ENCODE peak calls at places on chromosomes 16 and 17, in eight cellular contexts. One of them, this sample, is unnamed.

GRCh38 chr17:41519501-41520224 is 973 bp upstream of the KRT15 start:
- DNase-seq in GM23338: no peak
- DNase-seq in astrocyte of the cerebellum: no peak
- DNase-seq in omental fat pad: no peak
- DNase-seq in HL-60: no peak
- DNase-seq in left lung: peak
- DNase-seq in coronary artery: no peak
- DNase-seq in heart right ventricle: no peak
- DNase-seq in this sample: no peak

GRCh38 chr17:1072551-1072961 is 75.6 kb downstream of the TIMM22 start:
- DNase-seq in GM23338: no peak
- DNase-seq in astrocyte of the cerebellum: no peak
- DNase-seq in omental fat pad: no peak
- DNase-seq in HL-60: no peak
- DNase-seq in left lung: no peak
- DNase-seq in coronary artery: no peak
- DNase-seq in heart right ventricle: no peak
- DNase-seq in this sample: no peak

GRCh38 chr17:81391964-81392908 is 3.0 kb upstream of the BAHCC1 start:
- DNase-seq in GM23338: peak
- DNase-seq in astrocyte of the cerebellum: no peak
- DNase-seq in omental fat pad: no peak
- DNase-seq in HL-60: no peak
- DNase-seq in left lung: no peak
- DNase-seq in coronary artery: no peak
- DNase-seq in heart right ventricle: no peak
- DNase-seq in this sample: no peak

GRCh38 chr16:4511441-4512082 is 27.0 kb downstream of the CDIP1 start:
- DNase-seq in GM23338: peak
- DNase-seq in astrocyte of the cerebellum: no peak
- DNase-seq in omental fat pad: no peak
- DNase-seq in HL-60: peak
- DNase-seq in left lung: no peak
- DNase-seq in coronary artery: no peak
- DNase-seq in heart right ventricle: peak
- DNase-seq in this sample: peak

GRCh38 chr17:63436523-63437110 is 9.5 kb downstream of the CYB561 start:
- DNase-seq in GM23338: peak
- DNase-seq in astrocyte of the cerebellum: no peak
- DNase-seq in omental fat pad: no peak
- DNase-seq in HL-60: no peak
- DNase-seq in left lung: no peak
- DNase-seq in coronary artery: no peak
- DNase-seq in heart right ventricle: no peak
- DNase-seq in this sample: no peak

GRCh38 chr17:59266748-59267147 is 46.4 kb downstream of the GDPD1 start:
- DNase-seq in GM23338: no peak
- DNase-seq in astrocyte of the cerebellum: no peak
- DNase-seq in omental fat pad: no peak
- DNase-seq in HL-60: no peak
- DNase-seq in left lung: no peak
- DNase-seq in coronary artery: no peak
- DNase-seq in heart right ventricle: no peak
- DNase-seq in this sample: no peak

GRCh38 chr17:48878920-48879898 is 13.4 kb upstream of the ATP5MC1 start:
- DNase-seq in GM23338: peak
- DNase-seq in astrocyte of the cerebellum: peak
- DNase-seq in omental fat pad: no peak
- DNase-seq in HL-60: no peak
- DNase-seq in left lung: no peak
- DNase-seq in coronary artery: no peak
- DNase-seq in heart right ventricle: peak
- DNase-seq in this sample: peak

GRCh38 chr16:52283581-52284375 is 263.2 kb downstream of the TOX3 start:
- DNase-seq in GM23338: no peak
- DNase-seq in astrocyte of the cerebellum: no peak
- DNase-seq in omental fat pad: no peak
- DNase-seq in HL-60: no peak
- DNase-seq in left lung: no peak
- DNase-seq in coronary artery: no peak
- DNase-seq in heart right ventricle: no peak
- DNase-seq in this sample: no peak

GRCh38 chr17:26773189-26774188 is 520.4 kb upstream of the WSB1 start:
- DNase-seq in GM23338: no peak
- DNase-seq in astrocyte of the cerebellum: no peak
- DNase-seq in omental fat pad: no peak
- DNase-seq in HL-60: no peak
- DNase-seq in left lung: no peak
- DNase-seq in coronary artery: no peak
- DNase-seq in heart right ventricle: no peak
- DNase-seq in this sample: no peak

GRCh38 chr17:18039535-18040286 is 503 bp downstream of the GID4 start:
- DNase-seq in GM23338: peak
- DNase-seq in astrocyte of the cerebellum: no peak
- DNase-seq in omental fat pad: no peak
- DNase-seq in HL-60: no peak
- DNase-seq in left lung: peak
- DNase-seq in coronary artery: no peak
- DNase-seq in heart right ventricle: no peak
- DNase-seq in this sample: no peak

GRCh38 chr17:18040287-18040858 is 1.2 kb downstream of the GID4 start:
- DNase-seq in GM23338: no peak
- DNase-seq in astrocyte of the cerebellum: no peak
- DNase-seq in omental fat pad: no peak
- DNase-seq in HL-60: no peak
- DNase-seq in left lung: no peak
- DNase-seq in coronary artery: no peak
- DNase-seq in heart right ventricle: no peak
- DNase-seq in this sample: no peak

GRCh38 chr17:18038149-18038850 is 668 bp downstream of the ATPAF2 start:
- DNase-seq in GM23338: no peak
- DNase-seq in astrocyte of the cerebellum: no peak
- DNase-seq in omental fat pad: no peak
- DNase-seq in HL-60: no peak
- DNase-seq in left lung: no peak
- DNase-seq in coronary artery: no peak
- DNase-seq in heart right ventricle: no peak
- DNase-seq in this sample: no peak

GRCh38 chr17:18037482-18037881 is 1.5 kb downstream of the ATPAF2 start:
- DNase-seq in GM23338: no peak
- DNase-seq in astrocyte of the cerebellum: no peak
- DNase-seq in omental fat pad: no peak
- DNase-seq in HL-60: no peak
- DNase-seq in left lung: no peak
- DNase-seq in coronary artery: no peak
- DNase-seq in heart right ventricle: no peak
- DNase-seq in this sample: no peak

DNA sequence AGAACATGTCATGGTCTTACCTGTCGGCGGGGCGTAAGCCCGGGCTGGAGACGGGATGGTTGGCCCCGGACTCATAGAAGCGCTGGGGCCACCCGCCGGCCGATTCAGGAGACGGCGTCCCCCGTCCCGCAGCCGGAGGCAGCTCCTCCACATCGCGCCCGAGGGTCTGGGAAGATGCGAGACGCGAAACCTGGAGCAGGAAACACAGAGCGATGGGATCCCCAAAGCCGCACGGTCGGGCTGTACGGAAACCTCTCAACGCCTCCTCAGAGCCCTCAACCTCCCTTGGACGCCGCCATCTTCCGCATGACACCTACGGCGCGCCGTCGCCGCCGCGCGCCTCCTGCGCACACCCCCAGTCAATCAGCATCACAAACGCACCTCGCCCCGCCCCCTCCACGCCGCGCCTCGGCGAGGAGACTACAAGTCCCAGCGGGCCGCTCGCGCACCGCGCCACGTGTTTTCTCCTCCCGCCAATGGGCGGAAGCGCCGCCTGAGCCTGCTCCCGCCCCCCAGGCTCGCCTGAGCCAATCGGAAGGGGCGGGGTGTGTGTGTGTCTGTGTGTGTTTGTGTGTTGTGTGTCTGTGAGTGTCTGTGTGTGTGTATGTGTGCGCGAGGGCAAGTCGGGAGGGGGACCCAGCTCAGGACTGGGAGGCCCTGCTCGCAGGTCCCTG is at the start of the genes ATPAF2 and GID4:
- DNase-seq in GM23338: peak
- DNase-seq in astrocyte of the cerebellum: peak
- DNase-seq in omental fat pad: peak
- DNase-seq in HL-60: peak
- DNase-seq in left lung: peak
- DNase-seq in coronary artery: peak
- DNase-seq in heart right ventricle: peak
- DNase-seq in this sample: peak
- TF ChIP-seq CTCF in GM23338: no peak
- TF ChIP-seq CTCF in astrocyte of the cerebellum: no peak
- TF ChIP-seq CTCF in omental fat pad: no peak
- TF ChIP-seq CTCF in HL-60: no peak
- TF ChIP-seq CTCF in left lung: no peak
- TF ChIP-seq CTCF in coronary artery: no peak
- TF ChIP-seq CTCF in heart right ventricle: no peak
- TF ChIP-seq CTCF in this sample: no peak

GRCh38 chr16:89442990-89443726 is 47.2 kb downstream of the ANKRD11 start:
- DNase-seq in GM23338: no peak
- DNase-seq in astrocyte of the cerebellum: peak
- DNase-seq in omental fat pad: no peak
- DNase-seq in HL-60: no peak
- DNase-seq in left lung: peak
- DNase-seq in coronary artery: no peak
- DNase-seq in heart right ventricle: peak
- DNase-seq in this sample: peak
- TF ChIP-seq CTCF in GM23338: no peak
- TF ChIP-seq CTCF in astrocyte of the cerebellum: no peak
- TF ChIP-seq CTCF in omental fat pad: no peak
- TF ChIP-seq CTCF in HL-60: no peak
- TF ChIP-seq CTCF in left lung: no peak
- TF ChIP-seq CTCF in coronary artery: no peak
- TF ChIP-seq CTCF in heart right ventricle: no peak
- TF ChIP-seq CTCF in this sample: no peak

DNA sequence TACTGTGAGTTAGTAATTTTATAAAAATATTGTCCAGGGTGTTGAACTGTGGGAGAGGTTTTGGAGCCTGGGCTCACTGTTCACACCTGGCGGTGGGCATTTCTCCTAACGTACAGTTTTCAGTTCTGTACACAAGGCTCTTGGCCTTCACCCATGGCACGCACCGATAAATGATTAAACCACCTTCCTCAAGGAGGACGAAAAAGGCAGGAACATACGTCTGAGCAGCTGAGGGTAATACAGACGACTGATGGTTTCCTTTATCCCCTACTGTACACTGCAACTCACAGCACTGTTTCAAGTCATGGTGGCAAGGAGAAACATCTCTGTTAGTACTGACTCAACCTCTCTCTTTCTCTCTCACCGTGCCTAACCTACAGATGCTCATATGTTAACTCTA is 1.4 kb upstream of the ST6GALNAC1 start:
- DNase-seq in GM23338: no peak
- DNase-seq in astrocyte of the cerebellum: no peak
- DNase-seq in omental fat pad: no peak
- DNase-seq in HL-60: no peak
- DNase-seq in left lung: no peak
- DNase-seq in coronary artery: no peak
- DNase-seq in heart right ventricle: no peak
- DNase-seq in this sample: no peak
- TF ChIP-seq CTCF in GM23338: no peak
- TF ChIP-seq CTCF in astrocyte of the cerebellum: no peak
- TF ChIP-seq CTCF in omental fat pad: no peak
- TF ChIP-seq CTCF in HL-60: no peak
- TF ChIP-seq CTCF in left lung: no peak
- TF ChIP-seq CTCF in coronary artery: no peak
- TF ChIP-seq CTCF in heart right ventricle: no peak
- TF ChIP-seq CTCF in this sample: no peak

GRCh38 chr17:74963656-74964055 is 8.9 kb downstream of the HID1 start:
- DNase-seq in GM23338: peak
- DNase-seq in astrocyte of the cerebellum: no peak
- DNase-seq in omental fat pad: no peak
- DNase-seq in HL-60: no peak
- DNase-seq in left lung: no peak
- DNase-seq in coronary artery: no peak
- DNase-seq in heart right ventricle: no peak
- DNase-seq in this sample: no peak
- TF ChIP-seq CTCF in GM23338: peak
- TF ChIP-seq CTCF in astrocyte of the cerebellum: peak
- TF ChIP-seq CTCF in omental fat pad: no peak
- TF ChIP-seq CTCF in HL-60: no peak
- TF ChIP-seq CTCF in left lung: no peak
- TF ChIP-seq CTCF in coronary artery: no peak
- TF ChIP-seq CTCF in heart right ventricle: no peak
- TF ChIP-seq CTCF in this sample: peak

DNA sequence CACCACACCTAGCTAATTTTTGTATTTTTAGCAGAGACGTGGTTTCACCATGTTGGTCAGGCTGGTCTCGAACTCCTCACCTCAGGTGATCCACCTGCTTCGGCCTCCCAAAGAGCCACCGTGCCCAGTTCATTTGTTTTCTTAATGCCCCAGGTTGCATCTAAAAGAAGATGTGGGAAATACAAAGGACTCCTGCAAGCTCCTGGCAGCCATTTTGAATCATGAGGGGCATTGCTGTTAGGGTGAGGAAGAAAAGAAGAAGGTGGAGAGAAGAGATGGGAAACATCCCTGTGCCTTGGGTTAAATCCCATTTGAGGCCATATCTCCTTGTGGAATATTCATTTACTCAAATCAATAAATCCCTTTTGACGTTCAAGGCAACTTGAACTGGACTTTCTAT is 365.3 kb upstream of the ERCC4 start:
- DNase-seq in GM23338: no peak
- DNase-seq in astrocyte of the cerebellum: no peak
- DNase-seq in omental fat pad: no peak
- DNase-seq in HL-60: no peak
- DNase-seq in left lung: no peak
- DNase-seq in coronary artery: no peak
- DNase-seq in heart right ventricle: no peak
- DNase-seq in this sample: no peak
- TF ChIP-seq CTCF in GM23338: no peak
- TF ChIP-seq CTCF in astrocyte of the cerebellum: no peak
- TF ChIP-seq CTCF in omental fat pad: no peak
- TF ChIP-seq CTCF in HL-60: no peak
- TF ChIP-seq CTCF in left lung: no peak
- TF ChIP-seq CTCF in coronary artery: no peak
- TF ChIP-seq CTCF in heart right ventricle: no peak
- TF ChIP-seq CTCF in this sample: no peak

GRCh38 chr16:72064361-72064894 is 1.4 kb downstream of the HPR start:
- DNase-seq in GM23338: no peak
- DNase-seq in astrocyte of the cerebellum: no peak
- DNase-seq in omental fat pad: no peak
- DNase-seq in HL-60: no peak
- DNase-seq in left lung: no peak
- DNase-seq in coronary artery: no peak
- DNase-seq in heart right ventricle: no peak
- DNase-seq in this sample: no peak
- TF ChIP-seq CTCF in GM23338: no peak
- TF ChIP-seq CTCF in astrocyte of the cerebellum: no peak
- TF ChIP-seq CTCF in omental fat pad: no peak
- TF ChIP-seq CTCF in HL-60: no peak
- TF ChIP-seq CTCF in left lung: no peak
- TF ChIP-seq CTCF in coronary artery: no peak
- TF ChIP-seq CTCF in heart right ventricle: no peak
- TF ChIP-seq CTCF in this sample: no peak

DNA sequence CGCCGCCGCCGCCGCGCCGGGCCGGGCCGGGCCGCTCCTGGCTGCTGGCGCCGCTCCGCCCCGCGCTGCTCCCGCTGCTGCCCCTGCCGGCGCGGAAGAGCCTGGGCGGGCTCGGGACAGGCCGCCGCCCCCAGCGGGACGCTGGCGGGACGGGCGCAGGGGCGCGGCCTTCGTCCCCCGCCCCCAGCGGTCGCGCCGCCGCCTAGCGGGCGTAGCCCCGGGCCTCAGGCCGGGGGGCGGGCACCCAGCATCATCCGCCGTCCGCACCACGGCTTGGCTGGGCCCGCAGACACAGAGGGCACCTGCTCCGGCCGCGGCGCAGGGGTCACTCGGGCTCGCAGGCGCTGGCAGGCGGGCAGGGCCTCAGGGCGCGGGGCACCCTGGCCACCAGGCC is at the start of gene AMFR:
- DNase-seq in GM23338: peak
- DNase-seq in astrocyte of the cerebellum: peak
- DNase-seq in omental fat pad: no peak
- DNase-seq in HL-60: peak
- DNase-seq in left lung: peak
- DNase-seq in coronary artery: peak
- DNase-seq in heart right ventricle: peak
- DNase-seq in this sample: peak
- TF ChIP-seq CTCF in GM23338: peak
- TF ChIP-seq CTCF in astrocyte of the cerebellum: peak
- TF ChIP-seq CTCF in omental fat pad: peak
- TF ChIP-seq CTCF in HL-60: no peak
- TF ChIP-seq CTCF in left lung: peak
- TF ChIP-seq CTCF in coronary artery: no peak
- TF ChIP-seq CTCF in heart right ventricle: peak
- TF ChIP-seq CTCF in this sample: no peak